ENCODE peak calls at places on chromosomes 5 and 9, in eight cellular contexts. P, Y, X, N, S, Z, K and E are unnamed samples.
A peak's percentile ranks its signal among the peaks of the same experiment; 100 is the strongest.

GRCh38 chr5:16749626-16750025 is 132.8 kb upstream of the RETREG1 start:
- DNase-seq in N (no peak), S (no peak), P (no peak), X (no peak), Y (no peak), Z (no peak), K (no peak), E (no peak)

GRCh38 chr5:171420429-171421231 is 1.2 kb downstream of the FGF18 start:
- DNase-seq in K (no peak), S (peak; percentile 95), P (peak; percentile 89), Z (no peak), Y (peak; percentile 89), N (peak; percentile 67), X (no peak), E (peak; percentile 81)

GRCh38 chr5:110354341-110354740 is 372.1 kb downstream of the TMEM232 start:
- DNase-seq in Z (no peak), X (no peak), N (no peak), Y (no peak), P (peak; percentile 74), S (no peak), K (no peak), E (peak; percentile 8)

GRCh38 chr5:159536626-159537025 is 206.3 kb upstream of the IL12B start:
- DNase-seq in Y (no peak), X (no peak), P (no peak), N (no peak), K (no peak), Z (no peak), S (no peak), E (no peak)

GRCh38 chr5:74864823-74865222 is 1.4 kb downstream of the FAM169A start:
- DNase-seq in Z (no peak), P (no peak), N (no peak), Y (no peak), K (no peak), X (no peak), S (no peak), E (peak; percentile 6)

GRCh38 chr5:9104576-9105339 is 441.1 kb downstream of the SEMA5A start:
- DNase-seq in X (no peak), Y (peak; percentile 55), N (no peak), K (no peak), S (no peak), P (peak; percentile 51), Z (no peak), E (no peak)

GRCh38 chr9:4324513-4324912 is 24.6 kb upstream of the GLIS3 start:
- DNase-seq in P (peak; percentile 88), S (no peak), Y (peak; percentile 82), Z (no peak), N (no peak), X (no peak), K (no peak), E (peak; percentile 88)

GRCh38 chr9:86534572-86535258 is 180.5 kb upstream of the TUT7 start:
- DNase-seq in X (no peak), Y (peak; percentile 83), N (no peak), S (no peak), P (no peak), Z (no peak), K (no peak), E (no peak)

GRCh38 chr5:127702913-127703575 is at the start of gene CCDC192:
- DNase-seq in Z (no peak), Y (no peak), K (no peak), P (no peak), X (no peak), N (no peak), S (no peak), E (no peak)

GRCh38 chr9:6441269-6441668 is 28.3 kb downstream of the UHRF2 start:
- DNase-seq in X (no peak), Y (peak; percentile 27), K (no peak), Z (no peak), P (peak; percentile 19), S (no peak), N (no peak), E (no peak)

GRCh38 chr5:107303581-107303980 is 367.2 kb downstream of the EFNA5 start:
- DNase-seq in S (no peak), P (no peak), X (no peak), Z (no peak), N (no peak), K (no peak), Y (no peak), E (no peak)

GRCh38 chr9:4821994-4822544 is 29.3 kb downstream of the RCL1 start:
- DNase-seq in Z (no peak), N (no peak), S (no peak), K (no peak), P (no peak), X (no peak), Y (no peak), E (no peak)

GRCh38 chr9:36748322-36748899 is 175.7 kb downstream of the MELK start:
- DNase-seq in N (no peak), K (peak; percentile 47), Y (peak; percentile 43), S (peak; percentile 36), Z (no peak), P (peak; percentile 22), X (peak; percentile 35), E (peak; percentile 75)

GRCh38 chr5:123951204-123951977 is 439.4 kb downstream of the CSNK1G3 start:
- DNase-seq in X (peak; percentile 14), N (no peak), K (no peak), Y (peak; percentile 96), S (no peak), Z (no peak), P (peak; percentile 99), E (no peak)

GRCh38 chr5:9468070-9468388 is 77.8 kb downstream of the SEMA5A start:
- DNase-seq in K (no peak), S (no peak), N (peak; percentile 62), X (no peak), Z (no peak), P (peak; percentile 95), Y (peak; percentile 94), E (no peak)

GRCh38 chr5:30040483-30041116 is 1152.9 kb upstream of the CDH6 start:
- DNase-seq in X (peak; percentile 79), S (no peak), Z (no peak), Y (peak; percentile 31), N (no peak), K (peak; percentile 57), P (peak; percentile 26), E (peak; percentile 76)
- TF ChIP-seq CTCF in X (peak; percentile 62), S (peak; percentile 44), Z (peak; percentile 18), Y (peak; percentile 59), N (no peak), K (peak; percentile 84), P (peak; percentile 82), E (peak; percentile 70)

DNA sequence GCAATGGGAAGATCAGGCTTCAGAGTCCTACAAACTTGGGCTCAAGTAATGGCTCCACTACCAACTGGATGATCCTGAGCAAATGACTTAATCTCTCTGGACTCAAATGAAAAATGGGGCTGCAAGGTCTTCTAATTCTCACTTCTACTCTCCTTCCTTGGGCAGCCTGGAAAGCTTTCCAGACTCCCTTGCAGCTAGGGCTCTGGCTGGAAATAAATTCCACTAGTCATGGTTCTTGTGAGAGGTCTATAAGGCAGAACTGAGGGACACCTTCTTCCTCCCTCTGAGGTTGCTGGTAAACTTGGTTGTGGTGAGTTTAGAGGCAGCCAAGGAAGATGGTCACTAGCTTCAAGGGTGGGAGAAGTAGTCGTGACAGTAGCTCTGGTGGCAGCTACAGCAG is 18.6 kb downstream of the DCANP1 start:
- DNase-seq in S (no peak), Z (no peak), X (no peak), K (no peak), P (no peak), Y (no peak), N (no peak), E (no peak)
- H3K9me3 ChIP-seq in S (no peaks in the 10 kb centered on the region), Z (peaks cover 7% of the 10 kb centered on the region), X (peaks cover 20% of the 10 kb centered on the region), K (no peaks in the 10 kb centered on the region), P (peaks cover 12% of the 10 kb centered on the region), Y (peaks cover 5% of the 10 kb centered on the region), N (no peaks in the 10 kb centered on the region), E (no peaks in the 10 kb centered on the region)

DNA sequence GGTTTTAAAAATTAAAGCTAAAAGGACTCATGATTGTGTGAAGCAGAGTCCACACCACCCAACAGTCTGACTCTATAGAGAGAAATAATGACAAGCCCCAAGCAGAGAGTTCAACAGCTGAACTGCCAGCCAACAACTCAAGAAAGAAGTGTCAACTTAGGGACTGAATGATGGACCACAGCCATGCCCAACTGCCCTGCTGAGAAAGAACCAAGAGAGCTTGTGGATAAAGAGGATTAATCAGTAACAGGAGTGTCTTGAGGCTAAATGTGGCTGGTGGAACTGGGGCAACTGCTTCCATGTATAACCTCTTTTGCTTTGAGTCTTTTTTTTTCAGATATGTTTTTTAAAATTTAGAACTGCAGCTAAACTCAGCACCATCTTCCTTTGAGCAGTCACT is 109.3 kb downstream of the HSD17B3 start:
- DNase-seq in N (no peak), S (no peak), P (no peak), K (no peak), Z (peak; percentile 15), X (no peak), Y (no peak), E (no peak)
- TF ChIP-seq CTCF in N (no peak), S (no peak), P (no peak), K (no peak), Z (no peak), X (no peak), Y (no peak), E (no peak)

GRCh38 chr9:40909821-40910220 is 218.7 kb downstream of the FOXD4L6 start:
- DNase-seq in P (no peak), X (no peak), S (no peak), N (no peak), K (no peak), Y (no peak), Z (no peak), E (no peak)
- H3K9me3 ChIP-seq in P (peaks cover 68% of the 10 kb centered on the region), X (peaks cover 94% of the 10 kb centered on the region), S (peaks cover 98% of the 10 kb centered on the region), N (no peaks in the 10 kb centered on the region), K (no peaks in the 10 kb centered on the region), Y (peaks cover 69% of the 10 kb centered on the region), Z (peaks cover 97% of the 10 kb centered on the region), E (peaks cover 40% of the 10 kb centered on the region)

DNA sequence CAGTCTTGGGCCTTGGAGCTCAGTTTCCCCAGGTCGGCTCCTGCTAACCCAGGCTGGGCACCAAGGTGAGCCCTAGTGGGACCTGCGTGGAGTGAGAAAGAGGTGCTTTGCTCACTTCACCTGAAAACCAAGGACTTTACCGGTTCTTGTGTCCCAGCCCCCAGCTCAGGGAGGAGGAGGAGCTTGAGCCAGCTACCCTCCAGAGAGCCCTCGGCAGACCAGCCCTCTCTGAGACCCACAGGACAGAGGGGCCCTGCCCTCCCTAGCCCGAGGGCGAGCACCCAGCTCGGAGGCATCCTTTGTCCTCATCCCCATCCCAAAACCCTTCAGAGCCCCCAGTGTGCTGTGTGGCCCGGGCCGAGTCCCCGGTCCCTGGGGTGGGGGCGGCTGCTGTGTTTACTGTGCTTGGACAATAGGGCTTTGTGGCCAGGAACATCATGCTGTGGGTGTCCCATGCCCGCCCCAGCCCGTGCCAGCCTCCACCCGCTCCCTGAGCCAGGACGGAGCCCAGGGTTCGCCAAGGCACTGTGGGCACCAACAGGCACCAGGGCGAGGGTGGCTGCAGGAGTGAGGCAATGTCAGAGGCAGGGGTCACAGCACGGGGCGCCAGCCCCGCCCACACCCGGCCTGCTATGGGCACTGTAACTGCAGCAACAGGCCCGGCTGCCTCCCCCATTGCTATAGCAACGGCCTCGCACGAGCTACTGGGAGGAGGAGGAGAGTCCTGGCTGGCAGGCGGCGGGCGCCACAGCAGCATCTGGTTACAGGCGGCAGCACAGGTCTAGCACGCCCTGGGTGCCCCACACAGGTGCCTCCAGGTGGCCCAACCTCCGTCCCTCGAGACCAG is 2.7 kb downstream of the ABCA2 start:
- DNase-seq in Z (no peak), N (peak; percentile 76), S (no peak), X (no peak), Y (no peak), K (peak; percentile 57), P (no peak), E (no peak)
- TF ChIP-seq CTCF in Z (no peak), N (peak; percentile 16), S (no peak), X (no peak), Y (no peak), K (no peak), P (no peak), E (no peak)